ENCODE peak calls at places on chromosomes 3 and 15, in six cellular contexts. A is omental fat pad, H is mesothelial cell of epicardium, T is astrocyte of the cerebellum, Z is AG04450, U is epithelial cell of esophagus. Y is an unnamed sample.

GRCh38 chr3:184758056-184758455 is 46.2 kb upstream of the MAGEF1 start:
- DNase-seq in A (no peak), H (no peak), T (no peak), Z (no peak), U (no peak), Y (no peak)

GRCh38 chr3:32934150-32934742 is 17.2 kb upstream of the CCR4 start:
- DNase-seq in A (no peak), H (no peak), T (no peak), Z (no peak), U (peak; percentile 32), Y (no peak)

GRCh38 chr15:42933886-42934667 is 13.5 kb upstream of the TTBK2 start:
- DNase-seq in A (no peak), H (no peak), T (no peak), Z (no peak), U (no peak), Y (no peak)

GRCh38 chr3:57298041-57298440 is 5.6 kb upstream of the ASB14 start:
- DNase-seq in A (no peak), H (no peak), T (no peak), Z (no peak), U (peak; percentile 90), Y (no peak)

GRCh38 chr3:33915796-33916589 is 117.6 kb downstream of the PDCD6IP start:
- DNase-seq in A (no peak), H (no peak), T (no peak), Z (no peak), U (peak; percentile 54), Y (no peak)

GRCh38 chr3:63896332-63897034 is 15.7 kb downstream of the SCAANT1 start:
- DNase-seq in A (no peak), H (no peak), T (no peak), Z (no peak), U (no peak), Y (no peak)

GRCh38 chr15:62648954-62649353 is 393.6 kb upstream of the TPM1 start:
- DNase-seq in A (no peak), H (no peak), T (no peak), Z (no peak), U (peak; percentile 43), Y (no peak)

GRCh38 chr3:74353039-74353438 is 261.4 kb downstream of the CNTN3 start:
- DNase-seq in A (no peak), H (no peak), T (no peak), Z (no peak), U (no peak), Y (no peak)

GRCh38 chr3:114151091-114151490 is 27.8 kb downstream of the DRD3 start:
- DNase-seq in A (no peak), H (no peak), T (no peak), Z (no peak), U (no peak), Y (no peak)

GRCh38 chr3:114157321-114157720 is 21.5 kb downstream of the DRD3 start:
- DNase-seq in A (no peak), H (no peak), T (no peak), Z (no peak), U (no peak), Y (no peak)

GRCh38 chr3:114154321-114154821 is 24.5 kb downstream of the DRD3 start:
- DNase-seq in A (no peak), H (no peak), T (no peak), Z (no peak), U (peak; percentile 17), Y (no peak)

GRCh38 chr3:114152519-114153151 is 26.2 kb downstream of the DRD3 start:
- DNase-seq in A (peak; percentile 69), H (peak; percentile 58), T (peak; percentile 86), Z (peak; percentile 26), U (peak; percentile 71), Y (peak; percentile 90)

GRCh38 chr3:114155370-114155821 is 23.5 kb downstream of the DRD3 start:
- DNase-seq in A (no peak), H (no peak), T (no peak), Z (no peak), U (peak; percentile 32), Y (no peak)
- TF ChIP-seq CTCF in A (no peak), H (peak; percentile 20), T (peak; percentile 31), Z (peak; percentile 55), U (peak; percentile 51), Y (peak; percentile 70)

DNA sequence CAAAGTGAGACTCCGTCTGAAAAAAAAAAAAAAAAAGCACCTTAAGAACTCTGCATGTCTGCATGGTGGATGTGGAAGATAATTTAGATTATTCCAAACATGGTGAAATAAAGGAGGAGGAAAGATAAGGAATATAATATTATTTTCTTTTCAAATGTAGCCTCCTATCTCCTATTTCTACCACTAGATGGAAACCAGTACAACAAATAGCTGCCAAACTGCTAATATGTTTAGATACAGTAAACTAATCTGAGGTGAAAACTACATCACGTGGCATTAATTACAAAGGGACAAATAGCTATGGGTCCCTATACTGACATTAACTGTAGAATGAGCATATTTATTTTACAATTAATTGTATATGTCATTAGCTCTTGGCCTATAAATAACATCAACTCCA is 197.8 kb downstream of the TBC1D5 start:
- DNase-seq in A (no peak), H (no peak), T (no peak), Z (no peak), U (no peak), Y (no peak)
- TF ChIP-seq CTCF in A (no peak), H (no peak), T (peak; percentile 13), Z (peak; percentile 44), U (no peak), Y (peak; percentile 69)

GRCh38 chr15:72474466-72474911 is 359 bp downstream of the ARIH1 start:
- DNase-seq in A (no peak), H (peak; percentile 31), T (no peak), Z (no peak), U (peak; percentile 24), Y (no peak)

GRCh38 chr15:72475674-72476073 is 1.5 kb downstream of the ARIH1 start:
- DNase-seq in A (no peak), H (no peak), T (no peak), Z (no peak), U (no peak), Y (no peak)

GRCh38 chr15:72472907-72473669 is 1.0 kb upstream of the ARIH1 start:
- DNase-seq in A (no peak), H (no peak), T (no peak), Z (no peak), U (no peak), Y (no peak)

GRCh38 chr15:72474912-72475601 is 927 bp downstream of the ARIH1 start:
- DNase-seq in A (peak; percentile 59), H (peak; percentile 48), T (peak; percentile 50), Z (peak; percentile 24), U (peak; percentile 88), Y (peak; percentile 92)

DNA sequence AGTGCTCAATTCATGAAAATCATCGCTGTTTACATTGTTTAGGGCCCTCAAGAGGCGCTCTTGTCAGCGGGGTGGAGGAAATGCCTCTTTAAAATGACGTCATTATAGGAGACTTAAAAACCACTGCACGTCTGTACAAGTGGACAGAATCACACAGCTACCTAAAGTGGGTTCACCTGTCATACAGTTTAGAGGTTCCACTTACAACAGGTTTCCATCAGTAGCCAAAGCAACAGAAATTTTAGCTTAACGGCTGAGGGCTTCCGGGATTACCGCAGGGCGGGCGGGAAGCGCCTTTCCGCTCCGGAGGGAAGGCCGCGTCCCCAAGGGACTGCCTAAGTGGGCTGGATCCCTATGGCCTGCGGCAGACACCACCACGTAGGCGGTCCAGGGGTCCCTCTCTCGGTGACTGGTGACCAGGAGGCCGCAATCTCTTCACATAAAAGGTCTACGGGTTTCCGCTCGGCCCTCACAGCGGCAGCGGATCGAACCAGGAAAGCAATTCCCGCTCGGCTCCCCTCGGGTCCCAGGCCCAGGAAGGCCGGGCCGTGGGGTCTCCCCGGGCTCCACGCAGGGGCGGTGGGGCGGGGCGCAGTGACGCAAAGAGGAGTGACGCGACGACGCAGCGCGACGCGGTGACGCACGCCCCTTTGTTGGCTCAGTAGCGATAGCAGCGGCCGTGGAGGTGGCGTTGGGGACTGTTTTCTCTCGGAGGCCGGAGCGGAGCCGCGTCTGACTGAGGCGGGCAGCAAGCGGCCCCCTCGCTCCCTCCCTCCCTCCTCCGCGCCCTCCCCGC is at the start of gene ARIH1:
- DNase-seq in A (peak; percentile 85), H (peak; percentile 91), T (peak; percentile 86), Z (peak; percentile 86), U (peak; percentile 95), Y (peak; percentile 98)
- TF ChIP-seq CTCF in A (no peak), H (no peak), T (peak; percentile 32), Z (peak; percentile 56), U (peak; percentile 47), Y (peak; percentile 63)

DNA sequence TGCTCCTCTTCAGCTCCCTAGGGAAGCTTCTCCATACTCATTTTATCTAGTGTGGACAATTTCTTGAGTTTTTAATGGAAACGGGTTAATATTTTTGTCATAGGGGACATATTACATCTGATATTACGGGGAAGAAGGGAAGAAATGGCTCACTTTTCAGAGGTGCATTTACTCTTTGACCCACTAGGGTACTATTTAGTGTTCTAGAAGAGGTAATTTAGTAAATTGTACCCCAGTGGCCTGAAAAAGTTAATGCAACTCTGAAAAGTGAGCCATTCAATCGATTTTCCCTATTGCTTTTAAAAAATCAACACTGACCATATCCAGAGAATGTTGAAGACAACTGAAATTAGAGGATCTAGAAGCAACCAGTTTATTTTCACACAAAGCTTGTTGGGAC is 71.2 kb downstream of the MAP2K5 start:
- DNase-seq in A (no peak), H (no peak), T (no peak), Z (no peak), U (no peak), Y (no peak)
- TF ChIP-seq CTCF in A (no peak), H (no peak), T (no peak), Z (peak; percentile 9), U (no peak), Y (no peak)

GRCh38 chr3:188351648-188352047 is 197.7 kb downstream of the LPP start:
- DNase-seq in A (no peak), H (no peak), T (no peak), Z (no peak), U (no peak), Y (no peak)

GRCh38 chr3:188349276-188349962 is 195.5 kb downstream of the LPP start:
- DNase-seq in A (no peak), H (no peak), T (no peak), Z (no peak), U (peak; percentile 8), Y (no peak)

GRCh38 chr3:188352196-188352927 is 198.4 kb downstream of the LPP start:
- DNase-seq in A (no peak), H (no peak), T (no peak), Z (no peak), U (no peak), Y (no peak)

GRCh38 chr3:188349963-188350332 is 196.0 kb downstream of the LPP start:
- DNase-seq in A (no peak), H (no peak), T (no peak), Z (no peak), U (peak; percentile 76), Y (no peak)

GRCh38 chr3:188350956-188351355 is 197.0 kb downstream of the LPP start:
- DNase-seq in A (no peak), H (no peak), T (no peak), Z (no peak), U (no peak), Y (no peak)
- TF ChIP-seq CTCF in A (no peak), H (no peak), T (no peak), Z (no peak), U (no peak), Y (no peak)